ENCODE peak calls at places on chromosomes 7 and 10, in five cellular contexts. Y, O, N, K and J are unnamed samples.
A peak's percentile ranks its signal among the peaks of the same experiment; 100 is the strongest.

GRCh38 chr7:4712371-4713182 is 30.5 kb downstream of the FOXK1 start:
- DNase-seq in Y (peak; percentile 62), O (no peak), N (no peak), K (no peak), J (no peak)

GRCh38 chr10:112919721-112920120 is 30.3 kb upstream of the TCF7L2 start:
- DNase-seq in Y (no peak), O (no peak), N (peak; percentile 64), K (no peak), J (no peak)

GRCh38 chr7:151367304-151367703 is 25.7 kb downstream of the NUB1 start:
- DNase-seq in Y (no peak), O (no peak), N (no peak), K (no peak), J (no peak)

GRCh38 chr7:7934945-7935344 is 33.7 kb upstream of the GLCCI1 start:
- DNase-seq in Y (no peak), O (no peak), N (no peak), K (no peak), J (no peak)

GRCh38 chr7:46996972-46997371 is 584.9 kb downstream of the TNS3 start:
- DNase-seq in Y (no peak), O (no peak), N (no peak), K (no peak), J (no peak)

GRCh38 chr7:26307226-26307625 is 15.6 kb downstream of the SNX10 start:
- DNase-seq in Y (no peak), O (no peak), N (no peak), K (no peak), J (no peak)

GRCh38 chr10:4790045-4790444 is 36.0 kb upstream of the AKR1E2 start:
- DNase-seq in Y (no peak), O (no peak), N (no peak), K (no peak), J (no peak)

GRCh38 chr10:3877092-3878000 is 92.3 kb upstream of the KLF6 start:
- DNase-seq in Y (no peak), O (no peak), N (no peak), K (no peak), J (no peak)

GRCh38 chr7:135128931-135129330 is 18.9 kb upstream of the TMEM140 start:
- DNase-seq in Y (no peak), O (no peak), N (no peak), K (no peak), J (no peak)

GRCh38 chr10:20147679-20148078 is 331.4 kb downstream of the PLXDC2 start:
- DNase-seq in Y (no peak), O (no peak), N (no peak), K (no peak), J (no peak)

GRCh38 chr7:149838992-149839408 is 825 bp downstream of the ZNF862 start:
- DNase-seq in Y (no peak), O (no peak), N (peak; percentile 33), K (no peak), J (no peak)

GRCh38 chr7:22781230-22781711 is 41.4 kb downstream of the TOMM7 start:
- DNase-seq in Y (no peak), O (no peak), N (peak; percentile 49), K (no peak), J (no peak)

GRCh38 chr7:98836811-98837631 is 32.8 kb downstream of the TMEM130 start:
- DNase-seq in Y (peak; percentile 59), O (no peak), N (peak; percentile 74), K (no peak), J (no peak)

GRCh38 chr10:104937528-104937927 is 296.4 kb downstream of the SORCS3 start:
- DNase-seq in Y (no peak), O (no peak), N (peak; percentile 28), K (peak; percentile 39), J (no peak)

GRCh38 chr10:77428776-77429395 is 208.7 kb downstream of the KCNMA1 start:
- DNase-seq in Y (no peak), O (no peak), N (peak; percentile 72), K (no peak), J (no peak)

GRCh38 chr7:99571768-99572167 is 13.3 kb downstream of the ZNF655 start:
- DNase-seq in Y (no peak), O (no peak), N (no peak), K (no peak), J (no peak)

GRCh38 chr10:58867683-58868082 is 308.8 kb upstream of the PHYHIPL start:
- DNase-seq in Y (no peak), O (no peak), N (no peak), K (no peak), J (no peak)

GRCh38 chr10:43123361-43124093 is 14.7 kb upstream of the CSGALNACT2 start:
- DNase-seq in Y (no peak), O (no peak), N (no peak), K (no peak), J (no peak)

GRCh38 chr10:132972149-132972985 is 30.0 kb upstream of the CFAP46 start:
- DNase-seq in Y (no peak), O (no peak), N (no peak), K (no peak), J (no peak)

GRCh38 chr10:4845766-4846165 is 19.8 kb downstream of the AKR1E2 start:
- DNase-seq in Y (no peak), O (no peak), N (no peak), K (no peak), J (no peak)

GRCh38 chr10:23344251-23344841 is at the start of gene C10orf67:
- DNase-seq in Y (no peak), O (no peak), N (peak; percentile 75), K (no peak), J (no peak)